ENCODE peak calls at places on chromosomes 16 and 17, in seven cellular contexts. Z, I, V, T, D, H and M are unnamed samples.

GRCh38 chr17:37506678-37507077 is 17.0 kb downstream of the DUSP14 start:
- DNase-seq in T (no peak), H (no peak), I (no peak), D (no peak), Z (no peak), V (no peak), M (no peak)

GRCh38 chr16:87329436-87330256 is 12.5 kb upstream of the C16orf95 start:
- DNase-seq in D (peak; percentile 20), H (no peak), Z (no peak), V (no peak), I (no peak), T (peak; percentile 65), M (no peak)

GRCh38 chr17:37239690-37240344 is 136.0 kb upstream of the C17orf78 start:
- DNase-seq in H (peak; percentile 46), I (no peak), T (no peak), Z (no peak), V (no peak), D (no peak), M (no peak)

GRCh38 chr16:5070431-5071186 is 1.0 kb upstream of the ALG1 start:
- DNase-seq in Z (no peak), T (no peak), V (peak; percentile 51), D (no peak), H (no peak), I (no peak), M (peak; percentile 11)

GRCh38 chr16:19911747-19912146 is 27.1 kb upstream of the GPRC5B start:
- DNase-seq in Z (no peak), D (no peak), I (no peak), T (no peak), H (no peak), V (no peak), M (no peak)

GRCh38 chr17:77778636-77779524 is 179.6 kb upstream of the TNRC6C start:
- DNase-seq in T (peak; percentile 88), V (peak; percentile 75), Z (no peak), D (peak; percentile 69), I (no peak), H (peak; percentile 82), M (peak; percentile 48)

GRCh38 chr16:1508494-1509167 is 15.5 kb downstream of the TELO2 start:
- DNase-seq in V (no peak), H (no peak), T (no peak), I (no peak), Z (no peak), D (no peak), M (no peak)

GRCh38 chr17:40542562-40543411 is 22.5 kb downstream of the CCR7 start:
- DNase-seq in D (no peak), T (peak; percentile 90), Z (no peak), I (no peak), H (peak; percentile 33), V (peak; percentile 89), M (peak; percentile 78)

GRCh38 chr16:87062569-87063442 is 254.4 kb downstream of the C16orf95 start:
- DNase-seq in V (peak; percentile 90), H (peak; percentile 58), T (peak; percentile 50), D (no peak), I (peak; percentile 1), Z (peak; percentile 24), M (no peak)

GRCh38 chr17:4340914-4341615 is 25.4 kb downstream of the UBE2G1 start:
- DNase-seq in D (no peak), V (no peak), H (no peak), T (no peak), Z (no peak), I (no peak), M (no peak)

GRCh38 chr17:57106107-57106835 is 21.2 kb downstream of the AKAP1 start:
- DNase-seq in V (no peak), Z (no peak), I (no peak), H (no peak), D (no peak), T (no peak), M (no peak)

GRCh38 chr17:63685021-63685420 is 14.9 kb downstream of the LIMD2 start:
- DNase-seq in D (no peak), V (no peak), Z (no peak), T (no peak), H (no peak), I (no peak), M (no peak)

GRCh38 chr17:27958708-27959381 is 65.7 kb upstream of the LYRM9 start:
- DNase-seq in T (no peak), H (no peak), D (no peak), V (no peak), Z (no peak), I (no peak), M (no peak)

GRCh38 chr17:4648741-4649140 is 7.3 kb upstream of the ALOX15 start:
- DNase-seq in D (no peak), V (peak; percentile 9), H (no peak), T (no peak), Z (no peak), I (no peak), M (no peak)

GRCh38 chr16:29256501-29256981 is 150.0 kb downstream of the NPIPB11 start:
- DNase-seq in D (no peak), I (no peak), H (no peak), Z (no peak), V (no peak), T (no peak), M (no peak)

GRCh38 chr16:19384656-19385055 is 33.0 kb upstream of the TMC5 start:
- DNase-seq in I (no peak), Z (no peak), H (no peak), T (no peak), D (peak; percentile 75), V (no peak), M (peak; percentile 72)

GRCh38 chr17:48505788-48506187 is 25.0 kb downstream of the HOXB1 start:
- DNase-seq in Z (no peak), I (no peak), D (no peak), H (peak; percentile 34), V (no peak), T (no peak), M (no peak)

GRCh38 chr16:79595261-79595660 is 5.3 kb downstream of the MAF start:
- DNase-seq in T (no peak), Z (no peak), V (no peak), H (no peak), D (no peak), I (no peak), M (no peak)

GRCh38 chr17:68184141-68184571 is 63.7 kb upstream of the AMZ2 start:
- DNase-seq in I (no peak), H (no peak), V (no peak), T (no peak), Z (no peak), D (no peak), M (no peak)

GRCh38 chr17:1766382-1767135 is 4.7 kb downstream of the SERPINF1 start:
- DNase-seq in V (no peak), D (no peak), T (no peak), I (no peak), H (no peak), Z (no peak), M (no peak)

GRCh38 chr16:89396156-89396555 is 94.2 kb downstream of the ANKRD11 start:
- DNase-seq in V (no peak), H (no peak), T (no peak), D (no peak), I (no peak), Z (no peak), M (no peak)

GRCh38 chr16:58492735-58493134 is 7.2 kb upstream of the NDRG4 start:
- DNase-seq in H (peak; percentile 41), T (no peak), D (no peak), V (no peak), Z (no peak), I (no peak), M (no peak)

GRCh38 chr17:222172-222571 is 40.7 kb upstream of the DOC2B start:
- DNase-seq in V (peak; percentile 43), T (peak; percentile 73), H (no peak), I (no peak), Z (no peak), D (no peak), M (peak; percentile 21)

GRCh38 chr17:42680331-42680808 is 1.3 kb downstream of the CCR10 start:
- DNase-seq in T (no peak), I (no peak), Z (no peak), D (no peak), H (no peak), V (no peak), M (no peak)

GRCh38 chr16:84569382-84569987 is 48.4 kb downstream of the COTL1 start:
- DNase-seq in V (no peak), H (no peak), T (no peak), Z (no peak), D (no peak), I (no peak), M (no peak)

GRCh38 chr17:48351916-48352332 is 78.1 kb downstream of the SKAP1 start:
- DNase-seq in I (no peak), Z (no peak), H (no peak), V (no peak), D (no peak), T (no peak), M (no peak)

GRCh38 chr16:12339686-12340085 is 363.2 kb downstream of the SNX29 start:
- DNase-seq in D (no peak), T (no peak), I (no peak), V (no peak), H (no peak), Z (no peak), M (no peak)

GRCh38 chr17:81533713-81534141 is 5.5 kb downstream of the FSCN2 start:
- DNase-seq in I (no peak), D (no peak), V (no peak), Z (no peak), H (no peak), T (no peak), M (no peak)

GRCh38 chr17:74431568-74432483 is at the start of gene GPRC5C:
- DNase-seq in I (no peak), Z (no peak), T (peak; percentile 82), D (peak; percentile 89), V (peak; percentile 78), H (peak; percentile 54), M (peak; percentile 89)

GRCh38 chr16:30958164-30959083 is 870 bp downstream of the SETD1A start:
- DNase-seq in T (no peak), Z (peak; percentile 56), D (peak; percentile 68), V (no peak), H (peak; percentile 44), I (no peak), M (no peak)